ENCODE peak calls at places on chromosomes 7 and 10, in four cellular contexts. One of them, this sample, is unnamed.

GRCh38 chr7:30873207-30873606 is 38.4 kb upstream of the AQP1 start:
- DNase-seq in kidney glomerular epithelial cell: no peak
- DNase-seq in heart right ventricle: no peak
- DNase-seq in stimulated activated naive CD4-positive, alpha-beta T cell: no peak
- DNase-seq in this sample: no peak

GRCh38 chr10:95297402-95297801 is 6.6 kb upstream of the PDLIM1 start:
- DNase-seq in kidney glomerular epithelial cell: no peak
- DNase-seq in heart right ventricle: no peak
- DNase-seq in stimulated activated naive CD4-positive, alpha-beta T cell: no peak
- DNase-seq in this sample: no peak

GRCh38 chr10:132961864-132962622 is 19.7 kb upstream of the CFAP46 start:
- DNase-seq in kidney glomerular epithelial cell: peak
- DNase-seq in heart right ventricle: peak
- DNase-seq in stimulated activated naive CD4-positive, alpha-beta T cell: peak
- DNase-seq in this sample: no peak

GRCh38 chr10:123869015-123869414 is 22.6 kb downstream of the CPXM2 start:
- DNase-seq in kidney glomerular epithelial cell: no peak
- DNase-seq in heart right ventricle: no peak
- DNase-seq in stimulated activated naive CD4-positive, alpha-beta T cell: no peak
- DNase-seq in this sample: no peak

GRCh38 chr7:50362712-50363282 is 58.3 kb downstream of the IKZF1 start:
- DNase-seq in kidney glomerular epithelial cell: no peak
- DNase-seq in heart right ventricle: no peak
- DNase-seq in stimulated activated naive CD4-positive, alpha-beta T cell: peak
- DNase-seq in this sample: no peak

GRCh38 chr10:27745380-27745718 is 270 bp downstream of the MKX start:
- DNase-seq in kidney glomerular epithelial cell: no peak
- DNase-seq in heart right ventricle: no peak
- DNase-seq in stimulated activated naive CD4-positive, alpha-beta T cell: no peak
- DNase-seq in this sample: no peak

GRCh38 chr10:17645591-17646345 is 1.8 kb downstream of the STAM start:
- DNase-seq in kidney glomerular epithelial cell: no peak
- DNase-seq in heart right ventricle: no peak
- DNase-seq in stimulated activated naive CD4-positive, alpha-beta T cell: no peak
- DNase-seq in this sample: peak

GRCh38 chr10:5547934-5548660 is 23.3 kb downstream of the CALML3 start:
- DNase-seq in kidney glomerular epithelial cell: peak
- DNase-seq in heart right ventricle: no peak
- DNase-seq in stimulated activated naive CD4-positive, alpha-beta T cell: no peak
- DNase-seq in this sample: no peak

GRCh38 chr7:126440542-126440941 is 812.2 kb downstream of the GRM8 start:
- DNase-seq in kidney glomerular epithelial cell: no peak
- DNase-seq in heart right ventricle: no peak
- DNase-seq in stimulated activated naive CD4-positive, alpha-beta T cell: no peak
- DNase-seq in this sample: no peak

GRCh38 chr7:88455696-88456095 is 149.0 kb upstream of the STEAP4 start:
- DNase-seq in kidney glomerular epithelial cell: peak
- DNase-seq in heart right ventricle: no peak
- DNase-seq in stimulated activated naive CD4-positive, alpha-beta T cell: no peak
- DNase-seq in this sample: no peak

GRCh38 chr10:119165171-119166110 is at the start of gene SFXN4:
- DNase-seq in kidney glomerular epithelial cell: peak
- DNase-seq in heart right ventricle: peak
- DNase-seq in stimulated activated naive CD4-positive, alpha-beta T cell: peak
- DNase-seq in this sample: peak

GRCh38 chr7:128171342-128171918 is 69.6 kb upstream of the LEP start:
- DNase-seq in kidney glomerular epithelial cell: no peak
- DNase-seq in heart right ventricle: no peak
- DNase-seq in stimulated activated naive CD4-positive, alpha-beta T cell: no peak
- DNase-seq in this sample: no peak

GRCh38 chr7:88259656-88260380 is 40.0 kb upstream of the SRI start:
- DNase-seq in kidney glomerular epithelial cell: no peak
- DNase-seq in heart right ventricle: no peak
- DNase-seq in stimulated activated naive CD4-positive, alpha-beta T cell: no peak
- DNase-seq in this sample: no peak

GRCh38 chr10:68665841-68666240 is 55.2 kb upstream of the CCAR1 start:
- DNase-seq in kidney glomerular epithelial cell: no peak
- DNase-seq in heart right ventricle: no peak
- DNase-seq in stimulated activated naive CD4-positive, alpha-beta T cell: no peak
- DNase-seq in this sample: peak

GRCh38 chr10:73552819-73553218 is 38.3 kb downstream of the USP54 start:
- DNase-seq in kidney glomerular epithelial cell: no peak
- DNase-seq in heart right ventricle: no peak
- DNase-seq in stimulated activated naive CD4-positive, alpha-beta T cell: no peak
- DNase-seq in this sample: no peak

GRCh38 chr10:103915794-103916193 is 2.2 kb downstream of the STN1 start:
- DNase-seq in kidney glomerular epithelial cell: no peak
- DNase-seq in heart right ventricle: no peak
- DNase-seq in stimulated activated naive CD4-positive, alpha-beta T cell: no peak
- DNase-seq in this sample: no peak

GRCh38 chr7:18508441-18509427 is 13.2 kb downstream of the HDAC9 start:
- DNase-seq in kidney glomerular epithelial cell: peak
- DNase-seq in heart right ventricle: peak
- DNase-seq in stimulated activated naive CD4-positive, alpha-beta T cell: no peak
- DNase-seq in this sample: peak

GRCh38 chr10:100020883-100021248 is 11.1 kb upstream of the DNMBP start:
- DNase-seq in kidney glomerular epithelial cell: no peak
- DNase-seq in heart right ventricle: no peak
- DNase-seq in stimulated activated naive CD4-positive, alpha-beta T cell: no peak
- DNase-seq in this sample: no peak

GRCh38 chr10:77553966-77554365 is 83.6 kb downstream of the KCNMA1 start:
- DNase-seq in kidney glomerular epithelial cell: no peak
- DNase-seq in heart right ventricle: no peak
- DNase-seq in stimulated activated naive CD4-positive, alpha-beta T cell: no peak
- DNase-seq in this sample: peak

GRCh38 chr10:44058259-44058658 is 326.6 kb downstream of the CXCL12 start:
- DNase-seq in kidney glomerular epithelial cell: no peak
- DNase-seq in heart right ventricle: no peak
- DNase-seq in stimulated activated naive CD4-positive, alpha-beta T cell: no peak
- DNase-seq in this sample: no peak

GRCh38 chr7:2732959-2733584 is 45.1 kb downstream of the AMZ1 start:
- DNase-seq in kidney glomerular epithelial cell: no peak
- DNase-seq in heart right ventricle: peak
- DNase-seq in stimulated activated naive CD4-positive, alpha-beta T cell: no peak
- DNase-seq in this sample: no peak

GRCh38 chr7:139748373-139748765 is 29.4 kb downstream of the HIPK2 start:
- DNase-seq in kidney glomerular epithelial cell: no peak
- DNase-seq in heart right ventricle: no peak
- DNase-seq in stimulated activated naive CD4-positive, alpha-beta T cell: no peak
- DNase-seq in this sample: no peak

GRCh38 chr10:102112210-102112817 is 7.9 kb downstream of the LDB1 start:
- DNase-seq in kidney glomerular epithelial cell: no peak
- DNase-seq in heart right ventricle: no peak
- DNase-seq in stimulated activated naive CD4-positive, alpha-beta T cell: no peak
- DNase-seq in this sample: no peak

GRCh38 chr10:96856317-96856716 is 24.2 kb downstream of the LCOR start:
- DNase-seq in kidney glomerular epithelial cell: no peak
- DNase-seq in heart right ventricle: no peak
- DNase-seq in stimulated activated naive CD4-positive, alpha-beta T cell: no peak
- DNase-seq in this sample: peak

GRCh38 chr10:14545827-14546226 is 215.1 kb upstream of the FRMD4A start:
- DNase-seq in kidney glomerular epithelial cell: no peak
- DNase-seq in heart right ventricle: no peak
- DNase-seq in stimulated activated naive CD4-positive, alpha-beta T cell: no peak
- DNase-seq in this sample: peak

GRCh38 chr10:48701139-48701901 is 16.6 kb downstream of the WDFY4 start:
- DNase-seq in kidney glomerular epithelial cell: no peak
- DNase-seq in heart right ventricle: no peak
- DNase-seq in stimulated activated naive CD4-positive, alpha-beta T cell: no peak
- DNase-seq in this sample: no peak

GRCh38 chr10:12431453-12432101 is 82.2 kb downstream of the CAMK1D start:
- DNase-seq in kidney glomerular epithelial cell: no peak
- DNase-seq in heart right ventricle: no peak
- DNase-seq in stimulated activated naive CD4-positive, alpha-beta T cell: no peak
- DNase-seq in this sample: no peak

This sample was measured in RCC 7860.